ENCODE peak calls at places on chromosomes 11 and 22, in four cellular contexts. One of them, this sample, is unnamed.

GRCh38 chr11:2302280-2302843 is 549 bp downstream of the TSPAN32 start:
- DNase-seq in pancreas: no peak
- DNase-seq in Panc1: no peak
- DNase-seq in progenitor cell of endocrine pancreas: no peak
- DNase-seq in this sample: no peak

GRCh38 chr11:100800202-100800601 is 113.1 kb downstream of the ARHGAP42 start:
- DNase-seq in pancreas: no peak
- DNase-seq in progenitor cell of endocrine pancreas: no peak
- DNase-seq in Panc1: no peak
- DNase-seq in this sample: no peak

GRCh38 chr11:123020968-123021367 is 39.3 kb upstream of the BSX start:
- DNase-seq in progenitor cell of endocrine pancreas: no peak
- DNase-seq in Panc1: no peak
- DNase-seq in pancreas: no peak
- DNase-seq in this sample: peak

GRCh38 chr22:37416806-37417205 is 10.5 kb downstream of the ELFN2 start:
- DNase-seq in pancreas: no peak
- DNase-seq in Panc1: no peak
- DNase-seq in progenitor cell of endocrine pancreas: no peak
- DNase-seq in this sample: no peak

GRCh38 chr11:2987881-2988280 is 4.2 kb downstream of the NAP1L4 start:
- DNase-seq in Panc1: no peak
- DNase-seq in pancreas: no peak
- DNase-seq in progenitor cell of endocrine pancreas: no peak
- DNase-seq in this sample: no peak

GRCh38 chr11:117473692-117474091 is 146.0 kb downstream of the CEP164 start:
- DNase-seq in Panc1: no peak
- DNase-seq in pancreas: no peak
- DNase-seq in progenitor cell of endocrine pancreas: no peak
- DNase-seq in this sample: no peak

GRCh38 chr11:102111787-102112653 is 1.8 kb downstream of the YAP1 start:
- DNase-seq in progenitor cell of endocrine pancreas: no peak
- DNase-seq in Panc1: peak
- DNase-seq in pancreas: peak
- DNase-seq in this sample: no peak

GRCh38 chr22:20574920-20575353 is 67.5 kb downstream of the MED15 start:
- DNase-seq in progenitor cell of endocrine pancreas: no peak
- DNase-seq in Panc1: no peak
- DNase-seq in pancreas: no peak
- DNase-seq in this sample: no peak

GRCh38 chr22:27686534-27686933 is 115.0 kb downstream of the MN1 start:
- DNase-seq in progenitor cell of endocrine pancreas: no peak
- DNase-seq in Panc1: no peak
- DNase-seq in pancreas: peak
- DNase-seq in this sample: no peak

GRCh38 chr11:16511109-16511806 is 154.9 kb upstream of the SOX6 start:
- DNase-seq in progenitor cell of endocrine pancreas: no peak
- DNase-seq in Panc1: no peak
- DNase-seq in pancreas: no peak
- DNase-seq in this sample: no peak

GRCh38 chr11:3855808-3856491 is 486 bp downstream of the STIM1 start:
- DNase-seq in Panc1: no peak
- DNase-seq in progenitor cell of endocrine pancreas: peak
- DNase-seq in pancreas: peak
- DNase-seq in this sample: no peak

GRCh38 chr11:28086569-28086968 is 21.4 kb downstream of the KIF18A start:
- DNase-seq in progenitor cell of endocrine pancreas: no peak
- DNase-seq in pancreas: no peak
- DNase-seq in Panc1: no peak
- DNase-seq in this sample: no peak

GRCh38 chr11:131033151-131033651 is 116.9 kb upstream of the SNX19 start:
- DNase-seq in Panc1: peak
- DNase-seq in pancreas: no peak
- DNase-seq in progenitor cell of endocrine pancreas: no peak
- DNase-seq in this sample: no peak

GRCh38 chr11:111797145-111797581 is 31.0 kb upstream of the PPP2R1B start:
- DNase-seq in Panc1: no peak
- DNase-seq in progenitor cell of endocrine pancreas: no peak
- DNase-seq in pancreas: no peak
- DNase-seq in this sample: peak

GRCh38 chr11:9219115-9219514 is 46.0 kb downstream of the DENND5A start:
- DNase-seq in pancreas: no peak
- DNase-seq in progenitor cell of endocrine pancreas: no peak
- DNase-seq in Panc1: no peak
- DNase-seq in this sample: no peak

GRCh38 chr11:93169950-93170561 is 27.7 kb downstream of the SLC36A4 start:
- DNase-seq in pancreas: no peak
- DNase-seq in progenitor cell of endocrine pancreas: no peak
- DNase-seq in Panc1: peak
- DNase-seq in this sample: peak

GRCh38 chr11:76789443-76789719 is 6.2 kb downstream of the TSKU start:
- DNase-seq in pancreas: no peak
- DNase-seq in progenitor cell of endocrine pancreas: no peak
- DNase-seq in Panc1: no peak
- DNase-seq in this sample: no peak

GRCh38 chr11:61969838-61970452 is 2.5 kb upstream of the FTH1 start:
- DNase-seq in pancreas: no peak
- DNase-seq in Panc1: no peak
- DNase-seq in progenitor cell of endocrine pancreas: no peak
- DNase-seq in this sample: no peak

GRCh38 chr11:68402355-68403031 is 58.1 kb upstream of the PPP6R3 start:
- DNase-seq in pancreas: no peak
- DNase-seq in Panc1: no peak
- DNase-seq in progenitor cell of endocrine pancreas: no peak
- DNase-seq in this sample: no peak

GRCh38 chr22:50209893-50210292 is 9.1 kb downstream of the SELENOO start:
- DNase-seq in Panc1: peak
- DNase-seq in progenitor cell of endocrine pancreas: no peak
- DNase-seq in pancreas: peak
- DNase-seq in this sample: peak

GRCh38 chr11:112513936-112514716 is 253.5 kb upstream of the PLET1 start:
- DNase-seq in progenitor cell of endocrine pancreas: no peak
- DNase-seq in pancreas: no peak
- DNase-seq in Panc1: no peak
- DNase-seq in this sample: no peak

GRCh38 chr11:76419896-76420295 is 24.9 kb upstream of the EMSY start:
- DNase-seq in pancreas: peak
- DNase-seq in progenitor cell of endocrine pancreas: no peak
- DNase-seq in Panc1: no peak
- DNase-seq in this sample: peak

GRCh38 chr22:49244466-49245420 is 582.9 kb downstream of the BRD1 start:
- DNase-seq in progenitor cell of endocrine pancreas: no peak
- DNase-seq in Panc1: no peak
- DNase-seq in pancreas: no peak
- DNase-seq in this sample: no peak

GRCh38 chr11:60791534-60791933 is 6.4 kb downstream of the MS4A10 start:
- DNase-seq in pancreas: no peak
- DNase-seq in progenitor cell of endocrine pancreas: no peak
- DNase-seq in Panc1: no peak
- DNase-seq in this sample: no peak

GRCh38 chr22:44211256-44211945 is 30.7 kb downstream of the PARVG start:
- DNase-seq in pancreas: no peak
- DNase-seq in Panc1: no peak
- DNase-seq in progenitor cell of endocrine pancreas: no peak
- DNase-seq in this sample: no peak

GRCh38 chr11:119120639-119121007 is 757 bp upstream of the HINFP start:
- DNase-seq in pancreas: no peak
- DNase-seq in Panc1: no peak
- DNase-seq in progenitor cell of endocrine pancreas: no peak
- DNase-seq in this sample: no peak

GRCh38 chr11:65501005-65501529 is 2.2 kb downstream of the MALAT1 start:
- DNase-seq in pancreas: no peak
- DNase-seq in progenitor cell of endocrine pancreas: no peak
- DNase-seq in Panc1: no peak
- DNase-seq in this sample: no peak

GRCh38 chr22:45497746-45498145 is 4.9 kb upstream of the FBLN1 start:
- DNase-seq in progenitor cell of endocrine pancreas: no peak
- DNase-seq in pancreas: no peak
- DNase-seq in Panc1: no peak
- DNase-seq in this sample: no peak

GRCh38 chr11:129354688-129355087 is 21.0 kb upstream of the BARX2 start:
- DNase-seq in progenitor cell of endocrine pancreas: no peak
- DNase-seq in Panc1: no peak
- DNase-seq in pancreas: no peak
- DNase-seq in this sample: no peak

GRCh38 chr11:83122050-83122449 is 34.9 kb upstream of the PCF11 start:
- DNase-seq in progenitor cell of endocrine pancreas: no peak
- DNase-seq in Panc1: no peak
- DNase-seq in pancreas: no peak
- DNase-seq in this sample: no peak

GRCh38 chr11:108589136-108589535 is 4.4 kb downstream of the EXPH5 start:
- DNase-seq in Panc1: no peak
- DNase-seq in progenitor cell of endocrine pancreas: no peak
- DNase-seq in pancreas: no peak
- DNase-seq in this sample: no peak

GRCh38 chr22:39292561-39293074 is 26.8 kb downstream of the RPL3 start:
- DNase-seq in pancreas: peak
- DNase-seq in Panc1: no peak
- DNase-seq in progenitor cell of endocrine pancreas: no peak
- DNase-seq in this sample: no peak

GRCh38 chr11:104476898-104477297 is 313.0 kb upstream of the PDGFD start:
- DNase-seq in Panc1: no peak
- DNase-seq in pancreas: no peak
- DNase-seq in progenitor cell of endocrine pancreas: no peak
- DNase-seq in this sample: no peak

GRCh38 chr11:12440565-12440964 is 63.2 kb downstream of the PARVA start:
- DNase-seq in Panc1: no peak
- DNase-seq in progenitor cell of endocrine pancreas: no peak
- DNase-seq in pancreas: no peak
- DNase-seq in this sample: no peak

GRCh38 chr22:43066134-43066533 is 23.1 kb downstream of the TTLL1 start:
- DNase-seq in pancreas: no peak
- DNase-seq in progenitor cell of endocrine pancreas: no peak
- DNase-seq in Panc1: no peak
- DNase-seq in this sample: no peak

DNA sequence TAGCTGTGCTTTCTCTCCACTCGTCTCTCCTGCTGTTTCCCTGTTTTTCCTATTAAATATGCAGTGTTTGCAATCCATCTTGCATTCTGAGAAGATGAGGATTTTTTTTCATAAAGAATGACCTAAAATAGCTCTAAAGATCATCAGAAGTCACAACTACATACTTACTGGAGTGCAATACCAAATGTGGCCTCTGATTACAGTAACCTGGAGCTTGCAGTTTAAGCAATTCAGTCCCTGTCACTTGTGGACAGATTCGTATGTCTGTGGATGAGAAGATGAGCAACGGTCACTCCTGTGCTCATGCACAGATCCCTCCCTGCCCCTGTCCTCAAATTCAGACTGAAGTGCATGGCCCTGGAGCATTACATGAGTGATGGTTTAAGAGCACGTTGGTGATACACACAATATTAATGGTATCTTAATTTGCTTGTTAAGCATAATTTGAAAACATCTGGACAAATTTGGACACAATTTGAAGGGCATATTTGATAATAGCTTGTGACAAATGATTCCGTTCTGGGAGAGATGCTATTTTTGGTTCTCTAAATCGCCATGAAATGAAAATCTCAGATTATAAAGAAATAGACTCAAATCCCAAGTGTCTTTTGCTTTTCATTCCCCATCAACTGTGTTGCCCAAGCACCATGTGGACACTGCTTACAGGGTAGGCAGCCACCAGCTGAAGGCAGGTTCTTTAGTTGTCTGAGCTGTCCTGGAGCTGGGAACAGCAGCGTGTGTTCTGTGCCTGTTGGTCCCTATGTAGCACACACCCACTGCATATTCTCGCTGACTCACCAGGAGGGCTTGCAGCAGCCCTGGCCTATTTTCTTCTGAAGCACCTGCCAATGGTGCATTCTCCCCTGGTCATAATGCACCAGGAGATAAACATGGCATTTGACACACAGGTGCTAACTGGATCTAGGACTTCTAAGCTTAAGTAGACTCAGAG is 32.6 kb upstream of the PRAME start:
- DNase-seq in Panc1: no peak
- DNase-seq in progenitor cell of endocrine pancreas: no peak
- DNase-seq in pancreas: no peak
- DNase-seq in this sample: no peak
- TF ChIP-seq CTCF in Panc1: peak
- TF ChIP-seq CTCF in progenitor cell of endocrine pancreas: no peak
- TF ChIP-seq CTCF in pancreas: no peak
- TF ChIP-seq CTCF in this sample: no peak

DNA sequence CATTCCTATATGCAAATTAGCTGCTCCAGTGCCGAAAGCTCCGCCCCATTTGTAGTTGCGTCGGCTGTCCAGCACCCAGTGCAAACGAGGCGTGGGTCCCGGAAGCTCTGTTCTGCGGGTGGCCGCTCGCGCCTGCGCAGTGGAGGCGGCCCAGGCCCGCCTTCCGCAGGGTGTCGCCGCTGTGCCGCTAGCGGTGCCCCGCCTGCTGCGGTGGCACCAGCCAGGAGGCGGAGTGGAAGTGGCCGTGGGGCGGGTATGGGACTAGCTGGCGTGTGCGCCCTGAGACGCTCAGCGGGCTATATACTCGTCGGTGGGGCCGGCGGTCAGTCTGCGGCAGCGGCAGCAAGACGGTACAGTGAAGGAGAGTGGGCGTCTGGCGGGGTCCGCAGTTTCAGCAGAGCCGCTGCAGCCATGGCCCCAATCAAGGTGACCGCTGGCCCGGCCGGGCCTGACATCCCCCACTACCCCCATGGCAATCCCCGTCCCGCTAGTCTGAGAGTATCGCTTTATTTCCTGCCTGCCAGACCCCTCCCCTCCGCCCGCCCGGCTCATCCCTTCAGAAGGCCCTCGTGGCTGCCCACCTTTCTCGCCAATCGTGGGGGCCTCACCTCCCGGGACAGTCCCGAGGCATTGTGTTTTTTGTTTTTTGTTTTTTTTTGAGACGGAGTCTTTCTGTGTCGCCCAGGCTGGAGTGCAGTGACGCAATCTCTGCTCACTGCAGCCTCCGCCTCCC is at the start of gene PRDX5:
- DNase-seq in progenitor cell of endocrine pancreas: peak
- DNase-seq in pancreas: peak
- DNase-seq in Panc1: no peak
- DNase-seq in this sample: peak
- TF ChIP-seq CTCF in progenitor cell of endocrine pancreas: peak
- TF ChIP-seq CTCF in pancreas: peak
- TF ChIP-seq CTCF in Panc1: no peak
- TF ChIP-seq CTCF in this sample: peak

GRCh38 chr11:10514210-10514609 is 26.8 kb downstream of the RNF141 start:
- DNase-seq in Panc1: no peak
- DNase-seq in pancreas: no peak
- DNase-seq in progenitor cell of endocrine pancreas: no peak
- DNase-seq in this sample: no peak
- TF ChIP-seq CTCF in Panc1: peak
- TF ChIP-seq CTCF in pancreas: peak
- TF ChIP-seq CTCF in progenitor cell of endocrine pancreas: peak
- TF ChIP-seq CTCF in this sample: no peak

DNA sequence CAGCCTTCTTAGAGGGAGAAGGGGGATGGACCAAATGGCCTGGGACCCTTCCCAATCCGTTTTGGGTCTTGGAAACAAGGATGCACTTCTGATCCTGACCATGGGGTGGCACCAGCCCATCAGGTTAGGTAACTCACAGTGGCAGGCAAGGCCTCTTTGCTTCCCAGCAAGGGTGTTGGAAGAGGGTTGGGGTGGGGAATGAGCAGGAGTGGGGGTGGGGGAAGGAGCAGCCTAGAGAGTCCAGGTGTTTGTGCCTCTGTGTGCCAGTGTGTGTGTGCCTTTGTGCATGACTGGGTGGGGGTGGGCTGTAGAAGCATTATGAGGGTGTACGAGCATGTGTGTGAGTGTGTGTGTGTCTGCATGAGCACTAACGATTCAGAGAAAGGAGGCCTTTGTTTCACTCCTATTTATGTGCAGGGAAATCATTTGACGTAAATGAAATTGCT is 213.1 kb downstream of the INSC start:
- DNase-seq in pancreas: peak
- DNase-seq in progenitor cell of endocrine pancreas: peak
- DNase-seq in Panc1: no peak
- DNase-seq in this sample: peak
- TF ChIP-seq CTCF in pancreas: peak
- TF ChIP-seq CTCF in progenitor cell of endocrine pancreas: peak
- TF ChIP-seq CTCF in Panc1: peak
- TF ChIP-seq CTCF in this sample: no peak